ENCODE peak calls at places on chromosomes 13 and 19, in seven cellular contexts. One of them, this sample, is unnamed.

GRCh38 chr19:36032251-36033104 is at the start of gene CLIP3:
- DNase-seq in PC-3: no peak
- DNase-seq in activated CD8-positive, alpha-beta memory T cell treated with anti-CD3 and anti-CD28 coated beads, Interleukin-2, amount 50 U/mL, for 4 hours: peak
- DNase-seq in T-helper 17 cell: no peak
- DNase-seq in trophoblast cell: no peak
- DNase-seq in activated CD8-positive, alpha-beta T cell treated with anti-CD3 and anti-CD28 coated beads for 36 hours: peak
- DNase-seq in left colon: peak
- DNase-seq in this sample: no peak

GRCh38 chr19:38714354-38714778 is 29.9 kb downstream of the CAPN12 start:
- DNase-seq in PC-3: no peak
- DNase-seq in activated CD8-positive, alpha-beta memory T cell treated with anti-CD3 and anti-CD28 coated beads, Interleukin-2, amount 50 U/mL, for 4 hours: no peak
- DNase-seq in T-helper 17 cell: no peak
- DNase-seq in trophoblast cell: no peak
- DNase-seq in activated CD8-positive, alpha-beta T cell treated with anti-CD3 and anti-CD28 coated beads for 36 hours: no peak
- DNase-seq in left colon: no peak
- DNase-seq in this sample: no peak

GRCh38 chr13:72458701-72459100 is 268.7 kb downstream of the MZT1 start:
- DNase-seq in PC-3: peak
- DNase-seq in activated CD8-positive, alpha-beta memory T cell treated with anti-CD3 and anti-CD28 coated beads, Interleukin-2, amount 50 U/mL, for 4 hours: no peak
- DNase-seq in T-helper 17 cell: no peak
- DNase-seq in trophoblast cell: no peak
- DNase-seq in activated CD8-positive, alpha-beta T cell treated with anti-CD3 and anti-CD28 coated beads for 36 hours: no peak
- DNase-seq in left colon: no peak
- DNase-seq in this sample: no peak

GRCh38 chr13:98390086-98390697 is 186.7 kb downstream of the STK24 start:
- DNase-seq in PC-3: no peak
- DNase-seq in activated CD8-positive, alpha-beta memory T cell treated with anti-CD3 and anti-CD28 coated beads, Interleukin-2, amount 50 U/mL, for 4 hours: no peak
- DNase-seq in T-helper 17 cell: no peak
- DNase-seq in trophoblast cell: no peak
- DNase-seq in activated CD8-positive, alpha-beta T cell treated with anti-CD3 and anti-CD28 coated beads for 36 hours: no peak
- DNase-seq in left colon: no peak
- DNase-seq in this sample: no peak

GRCh38 chr19:13764821-13765394 is 586 bp downstream of the MRI1 start:
- DNase-seq in PC-3: peak
- DNase-seq in activated CD8-positive, alpha-beta memory T cell treated with anti-CD3 and anti-CD28 coated beads, Interleukin-2, amount 50 U/mL, for 4 hours: peak
- DNase-seq in T-helper 17 cell: peak
- DNase-seq in trophoblast cell: no peak
- DNase-seq in activated CD8-positive, alpha-beta T cell treated with anti-CD3 and anti-CD28 coated beads for 36 hours: peak
- DNase-seq in left colon: peak
- DNase-seq in this sample: peak

GRCh38 chr19:15294591-15294990 is 37.7 kb downstream of the BRD4 start:
- DNase-seq in PC-3: no peak
- DNase-seq in activated CD8-positive, alpha-beta memory T cell treated with anti-CD3 and anti-CD28 coated beads, Interleukin-2, amount 50 U/mL, for 4 hours: no peak
- DNase-seq in T-helper 17 cell: no peak
- DNase-seq in trophoblast cell: no peak
- DNase-seq in activated CD8-positive, alpha-beta T cell treated with anti-CD3 and anti-CD28 coated beads for 36 hours: no peak
- DNase-seq in left colon: no peak
- DNase-seq in this sample: no peak

GRCh38 chr19:50779504-50780457 is 9.5 kb downstream of the GPR32 start:
- DNase-seq in PC-3: no peak
- DNase-seq in activated CD8-positive, alpha-beta memory T cell treated with anti-CD3 and anti-CD28 coated beads, Interleukin-2, amount 50 U/mL, for 4 hours: no peak
- DNase-seq in T-helper 17 cell: no peak
- DNase-seq in trophoblast cell: peak
- DNase-seq in activated CD8-positive, alpha-beta T cell treated with anti-CD3 and anti-CD28 coated beads for 36 hours: no peak
- DNase-seq in left colon: no peak
- DNase-seq in this sample: no peak

GRCh38 chr19:42176649-42176989 is 40.9 kb downstream of the DEDD2 start:
- DNase-seq in PC-3: no peak
- DNase-seq in activated CD8-positive, alpha-beta memory T cell treated with anti-CD3 and anti-CD28 coated beads, Interleukin-2, amount 50 U/mL, for 4 hours: no peak
- DNase-seq in T-helper 17 cell: no peak
- DNase-seq in trophoblast cell: no peak
- DNase-seq in activated CD8-positive, alpha-beta T cell treated with anti-CD3 and anti-CD28 coated beads for 36 hours: no peak
- DNase-seq in left colon: no peak
- DNase-seq in this sample: no peak

GRCh38 chr19:7494416-7495098 is 5.7 kb upstream of the PEX11G start:
- DNase-seq in PC-3: no peak
- DNase-seq in activated CD8-positive, alpha-beta memory T cell treated with anti-CD3 and anti-CD28 coated beads, Interleukin-2, amount 50 U/mL, for 4 hours: no peak
- DNase-seq in T-helper 17 cell: no peak
- DNase-seq in trophoblast cell: no peak
- DNase-seq in activated CD8-positive, alpha-beta T cell treated with anti-CD3 and anti-CD28 coated beads for 36 hours: no peak
- DNase-seq in left colon: no peak
- DNase-seq in this sample: no peak

GRCh38 chr19:17294051-17294891 is 9.0 kb downstream of the ABHD8 start:
- DNase-seq in PC-3: no peak
- DNase-seq in activated CD8-positive, alpha-beta memory T cell treated with anti-CD3 and anti-CD28 coated beads, Interleukin-2, amount 50 U/mL, for 4 hours: peak
- DNase-seq in T-helper 17 cell: peak
- DNase-seq in trophoblast cell: peak
- DNase-seq in activated CD8-positive, alpha-beta T cell treated with anti-CD3 and anti-CD28 coated beads for 36 hours: peak
- DNase-seq in left colon: peak
- DNase-seq in this sample: peak

GRCh38 chr13:108120332-108120731 is 95.0 kb downstream of the LIG4 start:
- DNase-seq in PC-3: no peak
- DNase-seq in activated CD8-positive, alpha-beta memory T cell treated with anti-CD3 and anti-CD28 coated beads, Interleukin-2, amount 50 U/mL, for 4 hours: no peak
- DNase-seq in T-helper 17 cell: no peak
- DNase-seq in trophoblast cell: no peak
- DNase-seq in activated CD8-positive, alpha-beta T cell treated with anti-CD3 and anti-CD28 coated beads for 36 hours: no peak
- DNase-seq in left colon: no peak
- DNase-seq in this sample: no peak

GRCh38 chr19:30516586-30516985 is 144.4 kb downstream of the ZNF536 start:
- DNase-seq in PC-3: no peak
- DNase-seq in activated CD8-positive, alpha-beta memory T cell treated with anti-CD3 and anti-CD28 coated beads, Interleukin-2, amount 50 U/mL, for 4 hours: no peak
- DNase-seq in T-helper 17 cell: no peak
- DNase-seq in trophoblast cell: no peak
- DNase-seq in activated CD8-positive, alpha-beta T cell treated with anti-CD3 and anti-CD28 coated beads for 36 hours: no peak
- DNase-seq in left colon: no peak
- DNase-seq in this sample: no peak

GRCh38 chr19:33399081-33399744 is 25.7 kb downstream of the CEBPG start:
- DNase-seq in PC-3: no peak
- DNase-seq in activated CD8-positive, alpha-beta memory T cell treated with anti-CD3 and anti-CD28 coated beads, Interleukin-2, amount 50 U/mL, for 4 hours: peak
- DNase-seq in T-helper 17 cell: no peak
- DNase-seq in trophoblast cell: no peak
- DNase-seq in activated CD8-positive, alpha-beta T cell treated with anti-CD3 and anti-CD28 coated beads for 36 hours: no peak
- DNase-seq in left colon: no peak
- DNase-seq in this sample: no peak

GRCh38 chr13:78160793-78161192 is 242.2 kb upstream of the EDNRB start:
- DNase-seq in PC-3: peak
- DNase-seq in activated CD8-positive, alpha-beta memory T cell treated with anti-CD3 and anti-CD28 coated beads, Interleukin-2, amount 50 U/mL, for 4 hours: no peak
- DNase-seq in T-helper 17 cell: no peak
- DNase-seq in trophoblast cell: no peak
- DNase-seq in activated CD8-positive, alpha-beta T cell treated with anti-CD3 and anti-CD28 coated beads for 36 hours: no peak
- DNase-seq in left colon: no peak
- DNase-seq in this sample: no peak

GRCh38 chr13:31242342-31242741 is 42.6 kb downstream of the B3GLCT start:
- DNase-seq in PC-3: no peak
- DNase-seq in activated CD8-positive, alpha-beta memory T cell treated with anti-CD3 and anti-CD28 coated beads, Interleukin-2, amount 50 U/mL, for 4 hours: no peak
- DNase-seq in T-helper 17 cell: no peak
- DNase-seq in trophoblast cell: no peak
- DNase-seq in activated CD8-positive, alpha-beta T cell treated with anti-CD3 and anti-CD28 coated beads for 36 hours: no peak
- DNase-seq in left colon: no peak
- DNase-seq in this sample: no peak

GRCh38 chr19:13428352-13428751 is 77.9 kb downstream of the CACNA1A start:
- DNase-seq in PC-3: peak
- DNase-seq in activated CD8-positive, alpha-beta memory T cell treated with anti-CD3 and anti-CD28 coated beads, Interleukin-2, amount 50 U/mL, for 4 hours: no peak
- DNase-seq in T-helper 17 cell: no peak
- DNase-seq in trophoblast cell: no peak
- DNase-seq in activated CD8-positive, alpha-beta T cell treated with anti-CD3 and anti-CD28 coated beads for 36 hours: peak
- DNase-seq in left colon: peak
- DNase-seq in this sample: no peak

GRCh38 chr19:48895226-48895625 is 3.3 kb downstream of the TULP2 start:
- DNase-seq in PC-3: no peak
- DNase-seq in activated CD8-positive, alpha-beta memory T cell treated with anti-CD3 and anti-CD28 coated beads, Interleukin-2, amount 50 U/mL, for 4 hours: no peak
- DNase-seq in T-helper 17 cell: no peak
- DNase-seq in trophoblast cell: no peak
- DNase-seq in activated CD8-positive, alpha-beta T cell treated with anti-CD3 and anti-CD28 coated beads for 36 hours: no peak
- DNase-seq in left colon: no peak
- DNase-seq in this sample: no peak

GRCh38 chr13:34756572-34756971 is 185.5 kb upstream of the NBEA start:
- DNase-seq in PC-3: no peak
- DNase-seq in activated CD8-positive, alpha-beta memory T cell treated with anti-CD3 and anti-CD28 coated beads, Interleukin-2, amount 50 U/mL, for 4 hours: no peak
- DNase-seq in T-helper 17 cell: no peak
- DNase-seq in trophoblast cell: no peak
- DNase-seq in activated CD8-positive, alpha-beta T cell treated with anti-CD3 and anti-CD28 coated beads for 36 hours: no peak
- DNase-seq in left colon: no peak
- DNase-seq in this sample: no peak

GRCh38 chr19:54114340-54114826 is 1.1 kb downstream of the TFPT start:
- DNase-seq in PC-3: peak
- DNase-seq in activated CD8-positive, alpha-beta memory T cell treated with anti-CD3 and anti-CD28 coated beads, Interleukin-2, amount 50 U/mL, for 4 hours: peak
- DNase-seq in T-helper 17 cell: no peak
- DNase-seq in trophoblast cell: no peak
- DNase-seq in activated CD8-positive, alpha-beta T cell treated with anti-CD3 and anti-CD28 coated beads for 36 hours: peak
- DNase-seq in left colon: peak
- DNase-seq in this sample: peak

GRCh38 chr19:4403005-4403761 is 743 bp downstream of the CHAF1A start:
- DNase-seq in PC-3: peak
- DNase-seq in activated CD8-positive, alpha-beta memory T cell treated with anti-CD3 and anti-CD28 coated beads, Interleukin-2, amount 50 U/mL, for 4 hours: no peak
- DNase-seq in T-helper 17 cell: no peak
- DNase-seq in trophoblast cell: no peak
- DNase-seq in activated CD8-positive, alpha-beta T cell treated with anti-CD3 and anti-CD28 coated beads for 36 hours: peak
- DNase-seq in left colon: peak
- DNase-seq in this sample: no peak

GRCh38 chr19:10670187-10670586 is 16.0 kb downstream of the ILF3 start:
- DNase-seq in PC-3: no peak
- DNase-seq in activated CD8-positive, alpha-beta memory T cell treated with anti-CD3 and anti-CD28 coated beads, Interleukin-2, amount 50 U/mL, for 4 hours: no peak
- DNase-seq in T-helper 17 cell: no peak
- DNase-seq in trophoblast cell: no peak
- DNase-seq in activated CD8-positive, alpha-beta T cell treated with anti-CD3 and anti-CD28 coated beads for 36 hours: no peak
- DNase-seq in left colon: no peak
- DNase-seq in this sample: no peak

This sample was measured in T-helper 9 cell.